ENCODE peak calls at places on chromosome 19, in six cellular contexts. I is endodermal cell; D is NCI-H2081; R is skeletal muscle cell; A is activated CD4-positive, alpha-beta T cell treated with anti-CD3 and anti-CD28 coated beads, Interleukin-2, amount 50 U/mL, for 48 hours; K is stimulated activated CD4-positive, alpha-beta T cell treated with anti-CD3 and anti-CD28 coated beads, Interleukin-2, amount 100 ng/mL, for 48 hours. M is an unnamed sample.

GRCh38 chr19:1000095-1000494 is at the start of gene GRIN3B:
- DNase-seq in K (peak; percentile 68), I (peak; percentile 95), R (no peak), D (no peak), A (peak; percentile 80), M (no peak)

GRCh38 chr19:30087381-30088138 is 145.5 kb downstream of the URI1 start:
- DNase-seq in A (no peak), R (no peak), I (no peak), D (no peak), K (no peak), M (no peak)

GRCh38 chr19:1010586-1011510 is 10.1 kb downstream of the TMEM259 start:
- DNase-seq in D (no peak), R (no peak), K (no peak), I (no peak), A (no peak), M (no peak)

GRCh38 chr19:5585461-5586299 is 17.9 kb upstream of the TINCR start:
- DNase-seq in K (peak; percentile 23), A (peak; percentile 49), I (peak; percentile 94), R (no peak), D (no peak), M (no peak)

GRCh38 chr19:3343619-3344502 is 22.5 kb upstream of the NFIC start:
- DNase-seq in A (peak; percentile 54), I (peak; percentile 81), D (no peak), K (peak; percentile 44), R (peak; percentile 55), M (peak; percentile 78)

GRCh38 chr19:40689339-40690049 is 957 bp downstream of the NUMBL start:
- DNase-seq in K (no peak), R (no peak), A (no peak), I (peak; percentile 69), D (no peak), M (no peak)

GRCh38 chr19:39363909-39364457 is 21.8 kb downstream of the SAMD4B start:
- DNase-seq in A (no peak), I (no peak), R (no peak), D (no peak), K (no peak), M (peak; percentile 62)

GRCh38 chr19:35513975-35514809 is 743 bp upstream of the DMKN start:
- DNase-seq in K (no peak), I (peak; percentile 85), A (no peak), R (no peak), D (no peak), M (peak; percentile 18)

GRCh38 chr19:11268783-11269267 is 6.5 kb upstream of the DOCK6 start:
- DNase-seq in I (no peak), R (peak; percentile 45), A (no peak), D (no peak), K (no peak), M (no peak)

GRCh38 chr19:49272204-49272603 is 52.8 kb downstream of the SLC6A16 start:
- DNase-seq in A (no peak), K (no peak), D (no peak), R (peak; percentile 37), I (no peak), M (peak; percentile 33)

GRCh38 chr19:48565090-48565489 is 13.1 kb downstream of the SULT2B1 start:
- DNase-seq in K (no peak), R (peak; percentile 17), A (no peak), D (no peak), I (peak; percentile 57), M (no peak)

GRCh38 chr19:10812196-10812595 is 23.8 kb downstream of the TMED1 start:
- DNase-seq in K (no peak), R (no peak), A (no peak), I (peak; percentile 59), D (no peak), M (no peak)

GRCh38 chr19:55679343-55680257 is 4.6 kb downstream of the EPN1 start:
- DNase-seq in D (no peak), R (no peak), K (no peak), A (no peak), I (no peak), M (no peak)

GRCh38 chr19:37763488-37763887 is 15.9 kb downstream of the ZNF573 start:
- DNase-seq in D (no peak), K (no peak), R (no peak), A (no peak), I (no peak), M (no peak)

GRCh38 chr19:49058592-49058991 is 1.0 kb upstream of the CGB7 start:
- DNase-seq in A (no peak), I (peak; percentile 83), R (no peak), D (no peak), K (peak; percentile 23), M (no peak)

GRCh38 chr19:55339225-55340143 is at the start of gene KMT5C:
- DNase-seq in R (peak; percentile 100), A (peak; percentile 100), I (peak; percentile 100), K (peak; percentile 100), D (peak; percentile 100), M (peak; percentile 100)

GRCh38 chr19:2136796-2137195 is 14.6 kb downstream of the AP3D1 start:
- DNase-seq in K (no peak), A (no peak), I (peak; percentile 72), D (no peak), R (no peak), M (no peak)

GRCh38 chr19:17296278-17296677 is 6.9 kb downstream of the ABHD8 start:
- DNase-seq in A (no peak), K (no peak), R (no peak), I (no peak), D (no peak), M (peak; percentile 19)

GRCh38 chr19:52343548-52343947 is 7.5 kb downstream of the ZNF610 start:
- DNase-seq in A (peak; percentile 49), R (no peak), I (peak; percentile 91), K (peak; percentile 32), D (no peak), M (no peak)

GRCh38 chr19:30228726-30229523 is 143.3 kb upstream of the ZNF536 start:
- DNase-seq in K (no peak), D (no peak), I (peak; percentile 67), R (no peak), A (no peak), M (no peak)

GRCh38 chr19:46221981-46222610 is 7.4 kb upstream of the IGFL1 start:
- DNase-seq in K (no peak), D (no peak), A (no peak), I (peak; percentile 86), R (no peak), M (peak; percentile 44)

GRCh38 chr19:58491393-58491792 is 15.2 kb downstream of the ZNF446 start:
- DNase-seq in A (no peak), R (no peak), I (no peak), D (no peak), K (no peak), M (no peak)

GRCh38 chr19:48726573-48726972 is 7.0 kb upstream of the MAMSTR start:
- DNase-seq in I (no peak), D (no peak), K (no peak), R (no peak), A (no peak), M (no peak)

GRCh38 chr19:49875801-49876421 is 1.2 kb downstream of the AKT1S1 start:
- DNase-seq in I (peak; percentile 84), D (peak; percentile 18), K (no peak), R (no peak), A (peak; percentile 67), M (no peak)

GRCh38 chr19:43779147-43779819 is 1.5 kb downstream of the KCNN4 start:
- DNase-seq in K (no peak), A (no peak), R (no peak), I (no peak), D (no peak), M (no peak)

GRCh38 chr19:33429891-33430673 is 56.6 kb downstream of the CEBPG start:
- DNase-seq in D (no peak), R (no peak), K (no peak), I (no peak), A (no peak), M (no peak)

GRCh38 chr19:56476671-56477428 is at the start of gene ZNF667:
- DNase-seq in A (peak; percentile 2), R (peak; percentile 16), I (no peak), D (no peak), K (peak; percentile 0), M (peak; percentile 53)

GRCh38 chr19:1225451-1226226 is 12.2 kb downstream of the CBARP start:
- DNase-seq in R (no peak), I (no peak), D (no peak), A (no peak), K (no peak), M (no peak)

GRCh38 chr19:58182989-58183821 is at the start of gene ZNF274:
- DNase-seq in A (peak; percentile 93), K (peak; percentile 91), I (peak; percentile 98), D (peak; percentile 87), R (peak; percentile 74), M (peak; percentile 88)

GRCh38 chr19:29965529-29965928 is 23.5 kb downstream of the URI1 start:
- DNase-seq in I (no peak), A (no peak), D (no peak), K (no peak), R (no peak), M (no peak)

GRCh38 chr19:20287070-20287469 is 120.1 kb downstream of the ZNF486 start:
- DNase-seq in A (no peak), I (no peak), K (no peak), D (no peak), R (no peak), M (no peak)

GRCh38 chr19:16139752-16140151 is 3.7 kb upstream of the HSH2D start:
- DNase-seq in K (no peak), A (no peak), R (no peak), D (no peak), I (no peak), M (no peak)

GRCh38 chr19:48244289-48244688 is 11.4 kb downstream of the CARD8 start:
- DNase-seq in I (no peak), A (no peak), D (no peak), R (no peak), K (peak; percentile 24), M (no peak)

GRCh38 chr19:49506575-49507105 is 5.8 kb upstream of the FCGRT start:
- DNase-seq in D (peak; percentile 68), K (peak; percentile 75), A (peak; percentile 80), R (no peak), I (peak; percentile 96), M (no peak)

GRCh38 chr19:1663854-1664253 is 11.4 kb upstream of the TCF3 start:
- DNase-seq in A (peak; percentile 74), R (no peak), D (no peak), K (peak; percentile 47), I (no peak), M (no peak)

M was measured in stromal cell of bone marrow.